ENCODE peak calls at places on chromosomes 16 and 17, in nine cellular contexts. One of them, this sample, is unnamed.

GRCh38 chr16:55909876-55910275 is 34.7 kb upstream of the CES5A start:
- DNase-seq in H1: no peak
- DNase-seq in PC-3: no peak
- DNase-seq in fibroblast of lung: no peak
- DNase-seq in esophagus squamous epithelium: no peak
- DNase-seq in progenitor cell of endocrine pancreas: no peak
- DNase-seq in activated CD8-positive, alpha-beta T cell treated with anti-CD3 and anti-CD28 coated beads for 36 hours: no peak
- DNase-seq in fibroblast of pulmonary artery: no peak
- DNase-seq in endothelial cell: no peak
- DNase-seq in this sample: no peak

GRCh38 chr16:15055141-15056053 is 477 bp downstream of the NTAN1 start:
- DNase-seq in endothelial cell: no peak
- DNase-seq in fibroblast of lung: peak; percentile 42
- DNase-seq in H1: no peak
- DNase-seq in esophagus squamous epithelium: no peak
- DNase-seq in fibroblast of pulmonary artery: peak; percentile 39
- DNase-seq in activated CD8-positive, alpha-beta T cell treated with anti-CD3 and anti-CD28 coated beads for 36 hours: peak; percentile 79
- DNase-seq in PC-3: peak; percentile 9
- DNase-seq in progenitor cell of endocrine pancreas: no peak
- DNase-seq in this sample: no peak

GRCh38 chr17:4004517-4005295 is 40.5 kb upstream of the ATP2A3 start:
- DNase-seq in progenitor cell of endocrine pancreas: peak; percentile 51
- DNase-seq in H1: no peak
- DNase-seq in esophagus squamous epithelium: no peak
- DNase-seq in activated CD8-positive, alpha-beta T cell treated with anti-CD3 and anti-CD28 coated beads for 36 hours: peak; percentile 62
- DNase-seq in PC-3: peak; percentile 51
- DNase-seq in endothelial cell: peak; percentile 89
- DNase-seq in fibroblast of lung: peak; percentile 22
- DNase-seq in fibroblast of pulmonary artery: peak; percentile 31
- DNase-seq in this sample: peak; percentile 65

GRCh38 chr17:49071106-49071505 is 61.5 kb upstream of the B4GALNT2 start:
- DNase-seq in esophagus squamous epithelium: no peak
- DNase-seq in activated CD8-positive, alpha-beta T cell treated with anti-CD3 and anti-CD28 coated beads for 36 hours: no peak
- DNase-seq in fibroblast of lung: no peak
- DNase-seq in fibroblast of pulmonary artery: peak; percentile 57
- DNase-seq in H1: no peak
- DNase-seq in endothelial cell: no peak
- DNase-seq in progenitor cell of endocrine pancreas: no peak
- DNase-seq in PC-3: no peak
- DNase-seq in this sample: no peak

GRCh38 chr16:67919618-67920210 is 11.9 kb downstream of the CTRL start:
- DNase-seq in fibroblast of pulmonary artery: no peak
- DNase-seq in activated CD8-positive, alpha-beta T cell treated with anti-CD3 and anti-CD28 coated beads for 36 hours: no peak
- DNase-seq in progenitor cell of endocrine pancreas: no peak
- DNase-seq in fibroblast of lung: no peak
- DNase-seq in endothelial cell: no peak
- DNase-seq in PC-3: no peak
- DNase-seq in esophagus squamous epithelium: no peak
- DNase-seq in H1: no peak
- DNase-seq in this sample: no peak

GRCh38 chr16:53545433-53545832 is 42.4 kb upstream of the AKTIP start:
- DNase-seq in PC-3: no peak
- DNase-seq in progenitor cell of endocrine pancreas: no peak
- DNase-seq in activated CD8-positive, alpha-beta T cell treated with anti-CD3 and anti-CD28 coated beads for 36 hours: peak; percentile 41
- DNase-seq in H1: no peak
- DNase-seq in fibroblast of pulmonary artery: no peak
- DNase-seq in fibroblast of lung: no peak
- DNase-seq in endothelial cell: peak; percentile 26
- DNase-seq in esophagus squamous epithelium: no peak
- DNase-seq in this sample: no peak

GRCh38 chr17:34709108-34709779 is 129.9 kb downstream of the TMEM132E start:
- DNase-seq in H1: no peak
- DNase-seq in endothelial cell: no peak
- DNase-seq in fibroblast of lung: no peak
- DNase-seq in esophagus squamous epithelium: no peak
- DNase-seq in fibroblast of pulmonary artery: no peak
- DNase-seq in progenitor cell of endocrine pancreas: no peak
- DNase-seq in PC-3: no peak
- DNase-seq in activated CD8-positive, alpha-beta T cell treated with anti-CD3 and anti-CD28 coated beads for 36 hours: no peak
- DNase-seq in this sample: peak; percentile 58

GRCh38 chr17:46818929-46819859 is 702 bp upstream of the WNT3 start:
- DNase-seq in PC-3: no peak
- DNase-seq in endothelial cell: peak; percentile 59
- DNase-seq in fibroblast of lung: no peak
- DNase-seq in esophagus squamous epithelium: no peak
- DNase-seq in fibroblast of pulmonary artery: no peak
- DNase-seq in H1: no peak
- DNase-seq in activated CD8-positive, alpha-beta T cell treated with anti-CD3 and anti-CD28 coated beads for 36 hours: peak; percentile 47
- DNase-seq in progenitor cell of endocrine pancreas: no peak
- DNase-seq in this sample: no peak

DNA sequence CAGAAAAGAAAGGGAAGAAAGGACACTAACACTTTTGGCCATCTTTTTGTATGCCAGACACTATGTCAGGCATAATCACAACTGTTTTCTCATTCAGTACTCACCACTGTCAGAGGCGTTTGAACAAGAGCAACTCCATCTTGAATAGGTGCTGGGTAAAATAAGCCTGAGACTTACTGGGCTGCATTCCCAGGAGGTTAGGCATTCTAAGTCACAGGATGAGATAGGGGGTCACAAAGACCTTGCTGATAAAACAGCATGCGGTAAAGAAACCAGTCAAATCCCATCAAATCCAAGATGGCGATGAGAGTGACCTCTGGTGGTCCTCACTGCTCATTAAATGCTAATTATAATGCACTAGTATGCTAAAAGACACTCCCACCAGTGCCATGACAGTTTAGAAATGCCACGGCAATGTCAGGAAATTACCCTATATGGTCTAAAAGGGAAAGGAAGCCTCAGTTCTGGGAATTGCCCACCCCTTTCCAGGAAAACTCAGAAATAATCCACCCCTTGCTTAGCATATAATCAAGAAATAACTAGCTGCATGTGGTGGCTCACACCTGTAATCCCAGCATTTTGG is 14.9 kb upstream of the LYRM9 start:
- DNase-seq in fibroblast of pulmonary artery: no peak
- DNase-seq in endothelial cell: no peak
- DNase-seq in fibroblast of lung: no peak
- DNase-seq in progenitor cell of endocrine pancreas: no peak
- DNase-seq in H1: no peak
- DNase-seq in esophagus squamous epithelium: no peak
- DNase-seq in activated CD8-positive, alpha-beta T cell treated with anti-CD3 and anti-CD28 coated beads for 36 hours: peak; percentile 32
- DNase-seq in PC-3: no peak
- DNase-seq in this sample: no peak
- TF ChIP-seq CTCF in fibroblast of pulmonary artery: no peak
- TF ChIP-seq CTCF in endothelial cell: no peak
- TF ChIP-seq CTCF in fibroblast of lung: no peak
- TF ChIP-seq CTCF in progenitor cell of endocrine pancreas: no peak
- TF ChIP-seq CTCF in H1: no peak
- TF ChIP-seq CTCF in esophagus squamous epithelium: no peak
- TF ChIP-seq CTCF in activated CD8-positive, alpha-beta T cell treated with anti-CD3 and anti-CD28 coated beads for 36 hours: no peak
- TF ChIP-seq CTCF in PC-3: no peak
- TF ChIP-seq CTCF in this sample: no peak

GRCh38 chr17:37713624-37714023 is 31.2 kb downstream of the HNF1B start:
- DNase-seq in H1: no peak
- DNase-seq in activated CD8-positive, alpha-beta T cell treated with anti-CD3 and anti-CD28 coated beads for 36 hours: no peak
- DNase-seq in fibroblast of pulmonary artery: no peak
- DNase-seq in progenitor cell of endocrine pancreas: no peak
- DNase-seq in PC-3: no peak
- DNase-seq in esophagus squamous epithelium: no peak
- DNase-seq in fibroblast of lung: no peak
- DNase-seq in endothelial cell: no peak
- DNase-seq in this sample: peak; percentile 90

GRCh38 chr17:37713028-37713431 is 31.8 kb downstream of the HNF1B start:
- DNase-seq in esophagus squamous epithelium: no peak
- DNase-seq in activated CD8-positive, alpha-beta T cell treated with anti-CD3 and anti-CD28 coated beads for 36 hours: no peak
- DNase-seq in fibroblast of pulmonary artery: no peak
- DNase-seq in progenitor cell of endocrine pancreas: no peak
- DNase-seq in H1: no peak
- DNase-seq in fibroblast of lung: no peak
- DNase-seq in PC-3: no peak
- DNase-seq in endothelial cell: no peak
- DNase-seq in this sample: peak; percentile 96

GRCh38 chr17:37717627-37718382 is 27.1 kb downstream of the HNF1B start:
- DNase-seq in activated CD8-positive, alpha-beta T cell treated with anti-CD3 and anti-CD28 coated beads for 36 hours: no peak
- DNase-seq in H1: no peak
- DNase-seq in fibroblast of lung: peak; percentile 58
- DNase-seq in fibroblast of pulmonary artery: peak; percentile 14
- DNase-seq in PC-3: no peak
- DNase-seq in esophagus squamous epithelium: no peak
- DNase-seq in progenitor cell of endocrine pancreas: no peak
- DNase-seq in endothelial cell: no peak
- DNase-seq in this sample: no peak

GRCh38 chr17:37718383-37719048 is 26.3 kb downstream of the HNF1B start:
- DNase-seq in progenitor cell of endocrine pancreas: no peak
- DNase-seq in fibroblast of pulmonary artery: no peak
- DNase-seq in esophagus squamous epithelium: no peak
- DNase-seq in activated CD8-positive, alpha-beta T cell treated with anti-CD3 and anti-CD28 coated beads for 36 hours: no peak
- DNase-seq in PC-3: no peak
- DNase-seq in endothelial cell: no peak
- DNase-seq in fibroblast of lung: no peak
- DNase-seq in H1: no peak
- DNase-seq in this sample: no peak

DNA sequence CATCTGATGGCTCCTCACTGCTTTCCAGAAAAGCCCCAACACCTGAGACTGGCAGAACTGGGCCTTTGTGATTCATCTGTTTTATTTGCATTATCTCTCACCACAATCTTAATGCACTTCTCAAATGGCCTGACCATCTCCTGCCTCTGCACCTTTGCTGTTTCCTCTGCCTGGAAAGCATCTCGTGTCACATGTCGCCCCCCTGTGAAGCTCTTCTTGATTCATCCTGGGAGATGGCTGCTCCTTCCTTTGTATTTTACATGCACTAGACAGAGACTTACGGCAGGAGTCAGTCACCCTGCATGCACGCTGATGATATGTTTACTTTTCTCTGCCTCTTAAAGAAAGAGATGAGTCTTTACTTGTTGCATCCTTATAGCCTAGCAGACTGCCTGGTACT is 30.0 kb downstream of the HNF1B start:
- DNase-seq in esophagus squamous epithelium: no peak
- DNase-seq in H1: no peak
- DNase-seq in activated CD8-positive, alpha-beta T cell treated with anti-CD3 and anti-CD28 coated beads for 36 hours: no peak
- DNase-seq in endothelial cell: no peak
- DNase-seq in progenitor cell of endocrine pancreas: no peak
- DNase-seq in fibroblast of pulmonary artery: no peak
- DNase-seq in PC-3: peak; percentile 21
- DNase-seq in fibroblast of lung: no peak
- DNase-seq in this sample: no peak
- TF ChIP-seq CTCF in esophagus squamous epithelium: no peak
- TF ChIP-seq CTCF in H1: no peak
- TF ChIP-seq CTCF in activated CD8-positive, alpha-beta T cell treated with anti-CD3 and anti-CD28 coated beads for 36 hours: no peak
- TF ChIP-seq CTCF in endothelial cell: no peak
- TF ChIP-seq CTCF in progenitor cell of endocrine pancreas: no peak
- TF ChIP-seq CTCF in fibroblast of pulmonary artery: no peak
- TF ChIP-seq CTCF in PC-3: no peak
- TF ChIP-seq CTCF in fibroblast of lung: no peak
- TF ChIP-seq CTCF in this sample: no peak

GRCh38 chr17:72972263-72972951 is 120.1 kb downstream of the SLC39A11 start:
- DNase-seq in activated CD8-positive, alpha-beta T cell treated with anti-CD3 and anti-CD28 coated beads for 36 hours: no peak
- DNase-seq in fibroblast of pulmonary artery: no peak
- DNase-seq in endothelial cell: no peak
- DNase-seq in H1: no peak
- DNase-seq in fibroblast of lung: no peak
- DNase-seq in PC-3: peak; percentile 32
- DNase-seq in esophagus squamous epithelium: no peak
- DNase-seq in progenitor cell of endocrine pancreas: no peak
- DNase-seq in this sample: no peak

GRCh38 chr17:72969293-72969692 is 123.2 kb downstream of the SLC39A11 start:
- DNase-seq in activated CD8-positive, alpha-beta T cell treated with anti-CD3 and anti-CD28 coated beads for 36 hours: no peak
- DNase-seq in H1: no peak
- DNase-seq in progenitor cell of endocrine pancreas: no peak
- DNase-seq in fibroblast of lung: no peak
- DNase-seq in esophagus squamous epithelium: no peak
- DNase-seq in PC-3: no peak
- DNase-seq in endothelial cell: no peak
- DNase-seq in fibroblast of pulmonary artery: no peak
- DNase-seq in this sample: no peak

GRCh38 chr17:72970246-72970645 is 122.2 kb downstream of the SLC39A11 start:
- DNase-seq in H1: no peak
- DNase-seq in progenitor cell of endocrine pancreas: no peak
- DNase-seq in activated CD8-positive, alpha-beta T cell treated with anti-CD3 and anti-CD28 coated beads for 36 hours: no peak
- DNase-seq in fibroblast of lung: no peak
- DNase-seq in esophagus squamous epithelium: no peak
- DNase-seq in fibroblast of pulmonary artery: no peak
- DNase-seq in endothelial cell: no peak
- DNase-seq in PC-3: no peak
- DNase-seq in this sample: no peak

GRCh38 chr17:72970794-72971512 is 121.5 kb downstream of the SLC39A11 start:
- DNase-seq in endothelial cell: no peak
- DNase-seq in esophagus squamous epithelium: no peak
- DNase-seq in activated CD8-positive, alpha-beta T cell treated with anti-CD3 and anti-CD28 coated beads for 36 hours: no peak
- DNase-seq in PC-3: no peak
- DNase-seq in progenitor cell of endocrine pancreas: no peak
- DNase-seq in H1: no peak
- DNase-seq in fibroblast of lung: no peak
- DNase-seq in fibroblast of pulmonary artery: no peak
- DNase-seq in this sample: no peak

GRCh38 chr17:72971513-72971880 is 121.0 kb downstream of the SLC39A11 start:
- DNase-seq in fibroblast of pulmonary artery: no peak
- DNase-seq in esophagus squamous epithelium: no peak
- DNase-seq in fibroblast of lung: no peak
- DNase-seq in H1: no peak
- DNase-seq in endothelial cell: no peak
- DNase-seq in activated CD8-positive, alpha-beta T cell treated with anti-CD3 and anti-CD28 coated beads for 36 hours: no peak
- DNase-seq in progenitor cell of endocrine pancreas: no peak
- DNase-seq in PC-3: no peak
- DNase-seq in this sample: no peak
- TF ChIP-seq CTCF in fibroblast of pulmonary artery: no peak
- TF ChIP-seq CTCF in esophagus squamous epithelium: no peak
- TF ChIP-seq CTCF in fibroblast of lung: no peak
- TF ChIP-seq CTCF in H1: no peak
- TF ChIP-seq CTCF in endothelial cell: no peak
- TF ChIP-seq CTCF in activated CD8-positive, alpha-beta T cell treated with anti-CD3 and anti-CD28 coated beads for 36 hours: no peak
- TF ChIP-seq CTCF in progenitor cell of endocrine pancreas: no peak
- TF ChIP-seq CTCF in PC-3: no peak
- TF ChIP-seq CTCF in this sample: no peak

GRCh38 chr16:35561346-35561745 is 2101.9 kb downstream of the TP53TG3F start:
- DNase-seq in esophagus squamous epithelium: no peak
- DNase-seq in endothelial cell: no peak
- DNase-seq in H1: no peak
- DNase-seq in progenitor cell of endocrine pancreas: no peak
- DNase-seq in PC-3: no peak
- DNase-seq in fibroblast of lung: no peak
- DNase-seq in activated CD8-positive, alpha-beta T cell treated with anti-CD3 and anti-CD28 coated beads for 36 hours: no peak
- DNase-seq in fibroblast of pulmonary artery: no peak
- DNase-seq in this sample: no peak

GRCh38 chr16:35557731-35558130 is 2098.3 kb downstream of the TP53TG3F start:
- DNase-seq in fibroblast of lung: no peak
- DNase-seq in activated CD8-positive, alpha-beta T cell treated with anti-CD3 and anti-CD28 coated beads for 36 hours: no peak
- DNase-seq in H1: no peak
- DNase-seq in endothelial cell: no peak
- DNase-seq in esophagus squamous epithelium: no peak
- DNase-seq in progenitor cell of endocrine pancreas: no peak
- DNase-seq in fibroblast of pulmonary artery: no peak
- DNase-seq in PC-3: no peak
- DNase-seq in this sample: no peak

GRCh38 chr16:35562471-35562870 is 2103.1 kb downstream of the TP53TG3F start:
- DNase-seq in esophagus squamous epithelium: no peak
- DNase-seq in endothelial cell: no peak
- DNase-seq in fibroblast of pulmonary artery: no peak
- DNase-seq in fibroblast of lung: no peak
- DNase-seq in H1: no peak
- DNase-seq in activated CD8-positive, alpha-beta T cell treated with anti-CD3 and anti-CD28 coated beads for 36 hours: no peak
- DNase-seq in PC-3: no peak
- DNase-seq in progenitor cell of endocrine pancreas: no peak
- DNase-seq in this sample: no peak

GRCh38 chr16:35560637-35560984 is 2101.2 kb downstream of the TP53TG3F start:
- DNase-seq in activated CD8-positive, alpha-beta T cell treated with anti-CD3 and anti-CD28 coated beads for 36 hours: no peak
- DNase-seq in fibroblast of pulmonary artery: no peak
- DNase-seq in esophagus squamous epithelium: no peak
- DNase-seq in endothelial cell: no peak
- DNase-seq in fibroblast of lung: no peak
- DNase-seq in PC-3: no peak
- DNase-seq in progenitor cell of endocrine pancreas: no peak
- DNase-seq in H1: no peak
- DNase-seq in this sample: no peak

GRCh38 chr16:35559911-35560636 is 2100.7 kb downstream of the TP53TG3F start:
- DNase-seq in activated CD8-positive, alpha-beta T cell treated with anti-CD3 and anti-CD28 coated beads for 36 hours: no peak
- DNase-seq in fibroblast of pulmonary artery: no peak
- DNase-seq in H1: no peak
- DNase-seq in progenitor cell of endocrine pancreas: no peak
- DNase-seq in esophagus squamous epithelium: no peak
- DNase-seq in endothelial cell: no peak
- DNase-seq in fibroblast of lung: no peak
- DNase-seq in PC-3: peak; percentile 28
- DNase-seq in this sample: no peak
- TF ChIP-seq CTCF in activated CD8-positive, alpha-beta T cell treated with anti-CD3 and anti-CD28 coated beads for 36 hours: no peak
- TF ChIP-seq CTCF in fibroblast of pulmonary artery: no peak
- TF ChIP-seq CTCF in H1: no peak
- TF ChIP-seq CTCF in progenitor cell of endocrine pancreas: no peak
- TF ChIP-seq CTCF in esophagus squamous epithelium: no peak
- TF ChIP-seq CTCF in endothelial cell: no peak
- TF ChIP-seq CTCF in fibroblast of lung: no peak
- TF ChIP-seq CTCF in PC-3: no peak
- TF ChIP-seq CTCF in this sample: no peak